ENCODE peak calls at places on chromosome 1, in nine cellular contexts. One of them, this sample, is unnamed.

GRCh38 chr1:66292944-66293343 is 241.0 kb upstream of the SGIP1 start:
- DNase-seq in tibial nerve: peak; percentile 51
- DNase-seq in ovary: no peak
- DNase-seq in stomach: no peak
- DNase-seq in heart left ventricle: no peak
- DNase-seq in adrenal gland: peak; percentile 25
- DNase-seq in A549: no peak
- DNase-seq in right lobe of liver: no peak
- DNase-seq in sigmoid colon: no peak
- DNase-seq in this sample: no peak

GRCh38 chr1:55463814-55464445 is 248.8 kb upstream of the USP24 start:
- DNase-seq in tibial nerve: no peak
- DNase-seq in ovary: no peak
- DNase-seq in stomach: no peak
- DNase-seq in heart left ventricle: no peak
- DNase-seq in adrenal gland: no peak
- DNase-seq in A549: no peak
- DNase-seq in right lobe of liver: no peak
- DNase-seq in sigmoid colon: peak; percentile 82
- DNase-seq in this sample: no peak

GRCh38 chr1:177444997-177445746 is 274.4 kb downstream of the BRINP2 start:
- DNase-seq in tibial nerve: no peak
- DNase-seq in ovary: no peak
- DNase-seq in stomach: no peak
- DNase-seq in heart left ventricle: no peak
- DNase-seq in adrenal gland: no peak
- DNase-seq in A549: no peak
- DNase-seq in right lobe of liver: no peak
- DNase-seq in sigmoid colon: no peak
- DNase-seq in this sample: no peak

GRCh38 chr1:57007948-57008347 is 42.1 kb upstream of the C8B start:
- DNase-seq in tibial nerve: no peak
- DNase-seq in ovary: peak; percentile 12
- DNase-seq in stomach: no peak
- DNase-seq in heart left ventricle: peak; percentile 11
- DNase-seq in adrenal gland: no peak
- DNase-seq in A549: no peak
- DNase-seq in right lobe of liver: no peak
- DNase-seq in sigmoid colon: no peak
- DNase-seq in this sample: no peak

GRCh38 chr1:220956861-220957605 is 77.8 kb downstream of the HLX start:
- DNase-seq in tibial nerve: no peak
- DNase-seq in ovary: no peak
- DNase-seq in stomach: no peak
- DNase-seq in heart left ventricle: no peak
- DNase-seq in adrenal gland: peak; percentile 23
- DNase-seq in A549: no peak
- DNase-seq in right lobe of liver: no peak
- DNase-seq in sigmoid colon: no peak
- DNase-seq in this sample: no peak

GRCh38 chr1:111559736-111560279 is 56.4 kb upstream of the ADORA3 start:
- DNase-seq in tibial nerve: no peak
- DNase-seq in ovary: no peak
- DNase-seq in stomach: no peak
- DNase-seq in heart left ventricle: no peak
- DNase-seq in adrenal gland: no peak
- DNase-seq in A549: no peak
- DNase-seq in right lobe of liver: no peak
- DNase-seq in sigmoid colon: no peak
- DNase-seq in this sample: no peak

GRCh38 chr1:232352956-232353355 is 277.0 kb downstream of the SIPA1L2 start:
- DNase-seq in tibial nerve: no peak
- DNase-seq in ovary: no peak
- DNase-seq in stomach: no peak
- DNase-seq in heart left ventricle: no peak
- DNase-seq in adrenal gland: no peak
- DNase-seq in A549: no peak
- DNase-seq in right lobe of liver: no peak
- DNase-seq in sigmoid colon: no peak
- DNase-seq in this sample: no peak

GRCh38 chr1:54922921-54923421 is 36.0 kb upstream of the DHCR24 start:
- DNase-seq in tibial nerve: no peak
- DNase-seq in ovary: no peak
- DNase-seq in stomach: peak; percentile 33
- DNase-seq in heart left ventricle: peak; percentile 56
- DNase-seq in adrenal gland: peak; percentile 87
- DNase-seq in A549: no peak
- DNase-seq in right lobe of liver: peak; percentile 63
- DNase-seq in sigmoid colon: no peak
- DNase-seq in this sample: no peak

GRCh38 chr1:245986404-245987221 is 520.5 kb downstream of the SMYD3 start:
- DNase-seq in tibial nerve: no peak
- DNase-seq in ovary: no peak
- DNase-seq in stomach: no peak
- DNase-seq in heart left ventricle: no peak
- DNase-seq in adrenal gland: no peak
- DNase-seq in A549: peak; percentile 9
- DNase-seq in right lobe of liver: no peak
- DNase-seq in sigmoid colon: no peak
- DNase-seq in this sample: no peak

GRCh38 chr1:12132078-12132477 is 34.7 kb upstream of the TNFRSF1B start:
- DNase-seq in tibial nerve: peak; percentile 41
- DNase-seq in ovary: no peak
- DNase-seq in stomach: no peak
- DNase-seq in heart left ventricle: no peak
- DNase-seq in adrenal gland: no peak
- DNase-seq in A549: no peak
- DNase-seq in right lobe of liver: peak; percentile 59
- DNase-seq in sigmoid colon: no peak
- DNase-seq in this sample: no peak

GRCh38 chr1:240946926-240947325 is 335.0 kb upstream of the GREM2 start:
- DNase-seq in tibial nerve: no peak
- DNase-seq in ovary: no peak
- DNase-seq in stomach: no peak
- DNase-seq in heart left ventricle: no peak
- DNase-seq in adrenal gland: peak; percentile 35
- DNase-seq in A549: peak; percentile 35
- DNase-seq in right lobe of liver: no peak
- DNase-seq in sigmoid colon: no peak
- DNase-seq in this sample: no peak

GRCh38 chr1:183368213-183369108 is 49.7 kb downstream of the NMNAT2 start:
- DNase-seq in tibial nerve: no peak
- DNase-seq in ovary: no peak
- DNase-seq in stomach: no peak
- DNase-seq in heart left ventricle: no peak
- DNase-seq in adrenal gland: no peak
- DNase-seq in A549: no peak
- DNase-seq in right lobe of liver: no peak
- DNase-seq in sigmoid colon: no peak
- DNase-seq in this sample: no peak

GRCh38 chr1:244965182-244965581 is 100.8 kb upstream of the HNRNPU start:
- DNase-seq in tibial nerve: no peak
- DNase-seq in ovary: no peak
- DNase-seq in stomach: no peak
- DNase-seq in heart left ventricle: no peak
- DNase-seq in adrenal gland: no peak
- DNase-seq in A549: no peak
- DNase-seq in right lobe of liver: no peak
- DNase-seq in sigmoid colon: no peak
- DNase-seq in this sample: no peak

GRCh38 chr1:46810596-46810995 is 11.8 kb downstream of the CYP4B1 start:
- DNase-seq in tibial nerve: no peak
- DNase-seq in ovary: no peak
- DNase-seq in stomach: no peak
- DNase-seq in heart left ventricle: no peak
- DNase-seq in adrenal gland: no peak
- DNase-seq in A549: no peak
- DNase-seq in right lobe of liver: no peak
- DNase-seq in sigmoid colon: no peak
- DNase-seq in this sample: no peak

GRCh38 chr1:103108525-103109150 is 316 bp upstream of the COL11A1 start:
- DNase-seq in tibial nerve: no peak
- DNase-seq in ovary: peak; percentile 7
- DNase-seq in stomach: no peak
- DNase-seq in heart left ventricle: peak; percentile 5
- DNase-seq in adrenal gland: peak; percentile 32
- DNase-seq in A549: no peak
- DNase-seq in right lobe of liver: no peak
- DNase-seq in sigmoid colon: peak; percentile 61
- DNase-seq in this sample: no peak

GRCh38 chr1:27137022-27137542 is 17.8 kb downstream of the SLC9A1 start:
- DNase-seq in tibial nerve: peak; percentile 45
- DNase-seq in ovary: no peak
- DNase-seq in stomach: peak; percentile 74
- DNase-seq in heart left ventricle: peak; percentile 48
- DNase-seq in adrenal gland: peak; percentile 51
- DNase-seq in A549: no peak
- DNase-seq in right lobe of liver: peak; percentile 76
- DNase-seq in sigmoid colon: peak; percentile 76
- DNase-seq in this sample: peak; percentile 63

DNA sequence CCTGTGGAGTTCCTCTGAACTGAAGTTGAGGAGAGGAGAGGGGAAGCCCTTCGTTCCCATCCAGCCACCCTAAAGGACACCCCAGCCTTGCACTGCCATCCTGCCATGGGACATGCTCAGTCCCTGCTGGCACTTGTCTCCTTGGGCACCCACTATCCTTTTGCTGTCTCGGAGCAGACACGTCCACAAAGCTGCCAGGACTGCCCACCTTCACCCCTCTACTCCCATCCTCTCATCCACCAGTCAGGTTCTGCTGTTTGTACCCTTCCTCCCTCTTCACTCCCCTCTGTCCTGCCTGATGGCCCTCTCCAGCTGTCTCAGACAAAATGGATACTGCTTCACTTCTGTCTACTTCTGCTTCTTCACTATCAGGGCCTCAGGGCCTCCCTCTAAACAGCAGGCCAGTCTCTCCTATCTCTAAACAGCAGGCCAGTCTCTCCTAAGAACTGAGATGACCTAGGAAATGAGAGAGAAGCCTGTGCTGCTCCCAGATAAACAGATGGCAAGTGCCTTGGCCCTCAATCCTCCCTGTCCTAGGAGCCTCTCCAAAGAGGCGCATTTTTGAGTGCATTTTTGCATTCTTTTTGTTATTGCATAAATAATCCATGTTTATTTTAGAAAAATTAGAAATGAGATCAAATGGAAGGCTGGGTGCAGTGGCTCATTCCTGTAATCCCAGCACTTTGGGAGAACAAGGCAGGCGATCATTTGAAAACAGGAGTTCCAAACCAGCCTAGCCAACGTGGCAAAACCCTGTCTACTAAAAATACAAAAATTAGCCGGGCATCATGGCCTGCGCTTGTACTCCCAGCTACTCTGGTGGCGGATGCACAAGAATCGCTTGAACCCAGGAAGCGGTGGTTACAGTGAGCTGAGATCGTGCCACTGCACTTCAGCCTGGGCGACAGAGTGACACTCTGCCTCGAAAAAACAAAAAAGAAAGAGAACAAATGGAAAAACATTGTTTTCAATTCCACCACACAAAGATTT is 4.4 kb upstream of the PYCR2 start:
- DNase-seq in tibial nerve: no peak
- DNase-seq in ovary: no peak
- DNase-seq in stomach: no peak
- DNase-seq in heart left ventricle: no peak
- DNase-seq in adrenal gland: no peak
- DNase-seq in A549: no peak
- DNase-seq in right lobe of liver: no peak
- DNase-seq in sigmoid colon: no peak
- DNase-seq in this sample: no peak
- H3K27ac ChIP-seq in tibial nerve: no peak overlapping the region
- H3K27ac ChIP-seq in ovary: no peak overlapping the region
- H3K27ac ChIP-seq in stomach: no peak overlapping the region
- H3K27ac ChIP-seq in heart left ventricle: no peak overlapping the region
- H3K27ac ChIP-seq in adrenal gland: no peak overlapping the region
- H3K27ac ChIP-seq in A549: no peak overlapping the region
- H3K27ac ChIP-seq in right lobe of liver: no peak overlapping the region
- H3K27ac ChIP-seq in sigmoid colon: no peak overlapping the region
- H3K27ac ChIP-seq in this sample: peak overlapping the region; percentile 18

GRCh38 chr1:17574502-17574901 is 35.0 kb downstream of the ARHGEF10L start:
- DNase-seq in tibial nerve: no peak
- DNase-seq in ovary: no peak
- DNase-seq in stomach: no peak
- DNase-seq in heart left ventricle: no peak
- DNase-seq in adrenal gland: no peak
- DNase-seq in A549: no peak
- DNase-seq in right lobe of liver: no peak
- DNase-seq in sigmoid colon: no peak
- DNase-seq in this sample: no peak
- H3K4me1 ChIP-seq in tibial nerve: no peaks in the 10 kb centered on the region
- H3K4me1 ChIP-seq in ovary: peaks cover 13% of the 10 kb centered on the region
- H3K4me1 ChIP-seq in stomach: peaks cover 98% of the 10 kb centered on the region
- H3K4me1 ChIP-seq in heart left ventricle: peaks cover 60% of the 10 kb centered on the region
- H3K4me1 ChIP-seq in adrenal gland: peaks cover 6% of the 10 kb centered on the region
- H3K4me1 ChIP-seq in A549: peaks cover 25% of the 10 kb centered on the region
- H3K4me1 ChIP-seq in right lobe of liver: no peaks in the 10 kb centered on the region
- H3K4me1 ChIP-seq in sigmoid colon: peaks cover 66% of the 10 kb centered on the region
- H3K4me1 ChIP-seq in this sample: no peaks in the 10 kb centered on the region

DNA sequence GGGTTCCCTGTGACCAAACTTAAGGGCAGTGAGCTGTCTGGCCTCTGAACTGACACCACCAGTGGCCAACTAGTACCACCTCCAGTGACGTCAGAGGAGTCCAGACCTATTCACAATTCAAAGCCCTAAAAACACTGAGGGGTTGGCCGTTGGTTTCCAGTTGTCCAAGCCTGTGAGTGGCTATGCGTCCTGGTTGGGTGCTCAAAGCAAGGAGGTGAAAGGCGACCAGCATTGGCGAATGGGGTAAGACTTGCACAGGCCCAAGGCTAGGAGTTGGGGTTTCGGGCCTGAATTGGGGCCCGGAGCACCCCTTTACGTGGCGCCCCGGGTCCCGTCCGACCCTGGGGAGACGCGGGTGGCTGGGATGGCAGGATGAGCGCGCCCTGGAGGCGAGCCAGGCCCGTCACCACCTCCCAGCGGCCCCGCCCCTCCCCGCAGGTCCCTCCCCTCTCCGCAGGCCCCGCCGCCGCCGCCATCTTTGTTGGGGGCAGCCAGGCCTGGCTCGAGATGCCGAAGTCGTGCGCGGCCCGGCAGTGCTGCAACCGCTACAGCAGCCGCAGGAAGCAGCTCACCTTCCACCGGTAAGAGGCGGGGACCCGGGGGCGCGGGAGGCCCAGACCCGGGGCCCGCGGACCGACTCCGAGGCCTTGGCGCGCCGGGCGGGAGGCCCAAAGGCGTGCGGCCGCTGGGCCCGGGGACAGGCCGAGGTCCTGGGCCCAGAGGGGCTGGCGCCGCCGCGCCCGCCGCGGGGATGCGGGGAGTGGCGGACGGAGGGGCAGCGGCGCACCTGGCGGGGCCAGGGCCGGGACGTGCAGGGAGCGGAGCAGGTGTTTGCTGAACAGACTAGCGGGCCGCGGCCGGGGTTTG is at the start of gene THAP3:
- DNase-seq in tibial nerve: peak; percentile 77
- DNase-seq in ovary: peak; percentile 85
- DNase-seq in stomach: peak; percentile 87
- DNase-seq in heart left ventricle: peak; percentile 91
- DNase-seq in adrenal gland: peak; percentile 91
- DNase-seq in A549: peak; percentile 79
- DNase-seq in right lobe of liver: peak; percentile 94
- DNase-seq in sigmoid colon: peak; percentile 95
- DNase-seq in this sample: peak; percentile 87
- TF ChIP-seq POLR2A in tibial nerve: peak; percentile 43
- TF ChIP-seq POLR2A in ovary: no peak
- TF ChIP-seq POLR2A in stomach: peak; percentile 11
- TF ChIP-seq POLR2A in heart left ventricle: peak; percentile 40
- TF ChIP-seq POLR2A in adrenal gland: peak; percentile 52
- TF ChIP-seq POLR2A in A549: peak; percentile 32
- TF ChIP-seq POLR2A in right lobe of liver: peak; percentile 30
- TF ChIP-seq POLR2A in sigmoid colon: no peak
- TF ChIP-seq POLR2A in this sample: peak; percentile 24

GRCh38 chr1:64891440-64891815 is 74.9 kb downstream of the JAK1 start:
- DNase-seq in tibial nerve: no peak
- DNase-seq in ovary: no peak
- DNase-seq in stomach: no peak
- DNase-seq in heart left ventricle: no peak
- DNase-seq in adrenal gland: no peak
- DNase-seq in A549: no peak
- DNase-seq in right lobe of liver: no peak
- DNase-seq in sigmoid colon: no peak
- DNase-seq in this sample: no peak
- H3K27ac ChIP-seq in tibial nerve: no peak overlapping the region
- H3K27ac ChIP-seq in ovary: no peak overlapping the region
- H3K27ac ChIP-seq in stomach: no peak overlapping the region
- H3K27ac ChIP-seq in heart left ventricle: peak overlapping the region; percentile 42
- H3K27ac ChIP-seq in adrenal gland: no peak overlapping the region
- H3K27ac ChIP-seq in A549: peak overlapping the region; percentile 78
- H3K27ac ChIP-seq in right lobe of liver: no peak overlapping the region
- H3K27ac ChIP-seq in sigmoid colon: no peak overlapping the region
- H3K27ac ChIP-seq in this sample: no peak overlapping the region